ENCODE peak calls at places on chromosomes 2 and 18, in eight cellular contexts. M is IMR-90; J is brain microvascular endothelial cell; L is adrenal gland; C is stomach; B is CD8-positive, alpha-beta T cell; Y is colonic mucosa; W is upper lobe of left lung. I is an unnamed sample. For H3K36me3, the result is how much of the 10 kb centered on the place peaks cover.

GRCh38 chr2:74516070-74516633 is 1.9 kb downstream of the TLX2 start:
- DNase-seq in M (peak), J (peak), L (peak), C (peak), B (peak), Y (peak), W (peak), I (no peak)

GRCh38 chr18:9273221-9273620 is 61.4 kb upstream of the TWSG1 start:
- DNase-seq in M (no peak), J (no peak), L (no peak), C (no peak), B (no peak), Y (no peak), W (no peak), I (no peak)

GRCh38 chr2:32946314-32947075 is at the start of gene LTBP1:
- DNase-seq in M (peak), J (peak), L (peak), C (peak), B (peak), Y (peak), W (peak), I (no peak)

GRCh38 chr2:230765611-230766300 is 53.1 kb downstream of the CAB39 start:
- DNase-seq in M (no peak), J (peak), L (no peak), C (no peak), B (no peak), Y (no peak), W (no peak), I (no peak)

GRCh38 chr2:218272531-218273212 is 2.4 kb downstream of the PNKD start:
- DNase-seq in M (peak), J (peak), L (peak), C (peak), B (peak), Y (peak), W (peak), I (peak)

GRCh38 chr18:62447652-62448051 is 75.2 kb upstream of the ZCCHC2 start:
- DNase-seq in M (no peak), J (no peak), L (no peak), C (no peak), B (no peak), Y (no peak), W (no peak), I (no peak)

GRCh38 chr2:199833525-199833924 is 17.5 kb downstream of the FTCDNL1 start:
- DNase-seq in M (no peak), J (no peak), L (no peak), C (no peak), B (no peak), Y (no peak), W (no peak), I (no peak)

GRCh38 chr18:45889419-45890059 is 64.1 kb downstream of the SIGLEC15 start:
- DNase-seq in M (no peak), J (no peak), L (no peak), C (no peak), B (no peak), Y (no peak), W (no peak), I (no peak)

GRCh38 chr2:112920923-112921532 is 10.1 kb downstream of the IL37 start:
- DNase-seq in M (peak), J (peak), L (no peak), C (no peak), B (peak), Y (no peak), W (no peak), I (no peak)

DNA sequence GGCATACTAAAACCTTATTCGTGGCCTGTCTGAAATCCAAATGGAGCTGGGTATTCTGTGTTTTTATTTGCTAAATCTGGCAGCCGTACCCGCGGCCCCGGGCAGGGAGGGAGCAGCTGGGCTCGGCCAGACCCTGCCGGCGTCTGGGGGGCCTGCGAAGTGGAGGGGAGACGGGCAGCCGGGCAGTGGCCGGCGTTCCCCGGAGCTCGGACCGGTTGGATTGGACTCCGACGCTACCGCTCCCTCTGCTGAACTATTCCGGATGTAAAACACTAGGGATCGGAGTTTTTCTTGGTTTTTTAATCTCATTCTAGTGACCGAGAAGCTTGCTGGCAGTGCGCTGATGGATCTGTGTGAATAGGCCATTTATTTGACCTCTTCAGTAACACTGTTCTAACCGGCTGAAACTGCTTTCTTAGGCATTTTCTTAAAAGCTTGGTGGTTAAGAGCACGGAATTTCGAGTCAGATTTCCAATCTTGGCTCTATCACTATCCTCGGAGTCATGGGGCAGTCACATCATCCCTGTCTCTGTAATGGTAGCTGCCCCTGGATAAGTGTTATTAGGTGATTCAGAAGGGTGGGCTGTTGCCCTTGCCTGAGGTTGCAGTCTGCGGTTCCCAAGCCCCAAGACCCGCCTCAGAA is 694 bp downstream of the UNC50 start:
- DNase-seq in M (peak), J (peak), L (no peak), C (no peak), B (no peak), Y (no peak), W (no peak), I (no peak)
- TF ChIP-seq CTCF in M (peak), J (no peak), L (no peak), C (no peak), B (no peak), Y (no peak), W (no peak), I (no peak)

DNA sequence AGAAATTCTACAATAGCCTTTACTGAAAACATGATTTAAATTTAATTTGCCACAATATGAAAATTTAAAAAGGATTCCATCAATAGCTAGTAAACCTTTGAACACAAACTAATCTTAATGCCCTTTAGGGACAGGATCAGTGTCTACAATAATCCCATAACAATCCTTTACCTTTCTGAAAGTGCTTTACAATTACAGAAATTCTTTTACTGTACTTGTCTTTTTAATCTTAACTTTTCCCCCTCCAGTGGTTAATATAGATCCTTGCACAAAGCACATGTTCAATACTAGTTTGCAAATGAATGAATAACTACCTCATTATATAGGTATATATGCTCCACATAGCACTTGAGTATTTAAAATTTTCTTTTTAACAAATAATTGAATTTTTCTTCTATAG is 122.6 kb downstream of the PLEKHA3 start:
- DNase-seq in M (no peak), J (no peak), L (no peak), C (no peak), B (no peak), Y (no peak), W (no peak), I (no peak)
- H3K36me3 ChIP-seq in M (under half), J (under half), L (under half), C (under half), B (under half), Y (under half), W (half or more), I (under half)

GRCh38 chr2:234288974-234289455 is 207.9 kb downstream of the ARL4C start:
- DNase-seq in M (peak), J (peak), L (peak), C (peak), B (peak), Y (peak), W (peak), I (no peak)
- TF ChIP-seq CTCF in M (peak), J (peak), L (peak), C (peak), B (peak), Y (peak), W (peak), I (peak)

GRCh38 chr2:96191937-96192670 is 16.5 kb downstream of the STARD7 start:
- DNase-seq in M (no peak), J (no peak), L (peak), C (no peak), B (no peak), Y (no peak), W (no peak), I (no peak)
- H3K36me3 ChIP-seq in M (under half), J (half or more), L (half or more), C (under half), B (half or more), Y (under half), W (half or more), I (under half)

GRCh38 chr2:47386551-47386950 is 16.4 kb upstream of the MSH2 start:
- DNase-seq in M (no peak), J (no peak), L (no peak), C (no peak), B (no peak), Y (no peak), W (no peak), I (no peak)
- TF ChIP-seq CTCF in M (no peak), J (no peak), L (no peak), C (no peak), B (no peak), Y (no peak), W (no peak), I (no peak)

GRCh38 chr2:227349989-227350648 is 25.1 kb downstream of the MFF start:
- DNase-seq in M (no peak), J (no peak), L (no peak), C (no peak), B (no peak), Y (no peak), W (no peak), I (no peak)
- H3K36me3 ChIP-seq in M (under half), J (under half), L (under half), C (under half), B (under half), Y (under half), W (under half), I (under half)

GRCh38 chr18:48541026-48541746 is 2.4 kb downstream of the CTIF start:
- DNase-seq in M (peak), J (peak), L (peak), C (peak), B (no peak), Y (peak), W (peak), I (no peak)
- TF ChIP-seq CTCF in M (no peak), J (peak), L (no peak), C (no peak), B (no peak), Y (no peak), W (no peak), I (no peak)

GRCh38 chr2:197080611-197081010 is 154.1 kb upstream of the PGAP1 start:
- DNase-seq in M (no peak), J (no peak), L (no peak), C (no peak), B (no peak), Y (no peak), W (no peak), I (no peak)
- H3K36me3 ChIP-seq in M (under half), J (under half), L (under half), C (under half), B (half or more), Y (under half), W (half or more), I (under half)

GRCh38 chr2:143720093-143720664 is 591.0 kb downstream of the ARHGAP15 start:
- DNase-seq in M (no peak), J (no peak), L (no peak), C (no peak), B (no peak), Y (no peak), W (no peak), I (no peak)
- TF ChIP-seq CTCF in M (no peak), J (no peak), L (no peak), C (no peak), B (no peak), Y (no peak), W (no peak), I (peak)

GRCh38 chr2:10135296-10136089 is 13.0 kb downstream of the RRM2 start:
- DNase-seq in M (peak), J (peak), L (no peak), C (no peak), B (no peak), Y (no peak), W (no peak), I (no peak)

GRCh38 chr2:10136187-10136934 is 13.8 kb downstream of the RRM2 start:
- DNase-seq in M (no peak), J (no peak), L (no peak), C (no peak), B (no peak), Y (no peak), W (no peak), I (no peak)

GRCh38 chr2:10140841-10141610 is 18.5 kb downstream of the RRM2 start:
- DNase-seq in M (no peak), J (no peak), L (no peak), C (no peak), B (no peak), Y (no peak), W (no peak), I (no peak)

GRCh38 chr2:10139536-10139935 is 17.0 kb downstream of the RRM2 start:
- DNase-seq in M (no peak), J (no peak), L (no peak), C (no peak), B (no peak), Y (no peak), W (no peak), I (no peak)

DNA sequence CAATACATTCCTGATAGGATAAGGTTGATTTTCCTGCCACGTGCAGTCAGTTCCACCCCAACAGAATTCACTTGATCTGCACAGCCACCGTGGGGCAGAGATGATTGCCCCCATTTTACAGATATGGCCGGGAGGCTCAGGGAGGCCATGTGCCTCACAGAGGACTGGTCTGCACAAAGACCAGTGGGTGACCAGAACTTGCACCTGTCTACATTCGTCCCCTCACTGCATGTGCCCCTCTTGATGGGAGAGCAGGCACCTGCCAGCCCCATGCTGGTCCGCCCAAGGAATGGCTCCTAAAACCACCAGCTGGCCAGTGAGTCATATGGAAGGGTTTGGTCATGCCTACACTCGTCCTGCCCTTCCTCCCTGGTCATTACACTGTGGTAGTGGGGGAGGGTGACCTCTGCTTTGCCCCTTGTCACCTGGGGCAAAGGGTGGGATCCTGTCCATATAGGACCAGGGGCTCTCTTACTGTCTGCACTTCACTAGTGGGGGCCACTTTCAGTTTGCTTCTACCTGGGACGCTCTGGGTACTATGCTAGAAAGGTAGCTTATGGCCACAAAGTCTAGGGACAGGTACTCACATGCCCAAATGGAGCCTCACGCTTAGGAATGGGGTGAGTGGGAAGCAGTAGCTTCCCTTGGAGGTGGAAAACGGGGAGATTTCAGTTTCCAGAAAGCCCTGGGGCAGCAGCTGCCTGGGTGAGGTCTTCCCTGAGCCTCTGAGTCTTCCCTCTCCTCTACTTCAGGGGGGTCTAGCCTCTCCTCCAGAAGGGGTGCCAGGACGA is 14.7 kb downstream of the RRM2 start:
- DNase-seq in M (no peak), J (no peak), L (no peak), C (no peak), B (no peak), Y (no peak), W (no peak), I (no peak)
- H3K36me3 ChIP-seq in M (under half), J (under half), L (under half), C (under half), B (under half), Y (under half), W (under half), I (under half)